ENCODE peak calls at places on chromosomes 12 and 14, in ten cellular contexts. One of them, this sample, is unnamed.

GRCh38 chr12:51549637-51550036 is 41.4 kb upstream of the SCN8A start:
- DNase-seq in neural crest cell: no peak
- DNase-seq in HFF-Myc: no peak
- DNase-seq in suprapubic skin: no peak
- DNase-seq in lower leg skin: peak; percentile 74
- DNase-seq in WERI-Rb-1: no peak
- DNase-seq in adrenal gland: no peak
- DNase-seq in HFFc6: no peak
- DNase-seq in ovary: no peak
- DNase-seq in Panc1: no peak
- DNase-seq in this sample: peak; percentile 52

GRCh38 chr12:83361486-83361885 is 674.8 kb downstream of the TMTC2 start:
- DNase-seq in neural crest cell: no peak
- DNase-seq in HFF-Myc: no peak
- DNase-seq in suprapubic skin: no peak
- DNase-seq in lower leg skin: no peak
- DNase-seq in WERI-Rb-1: no peak
- DNase-seq in adrenal gland: no peak
- DNase-seq in HFFc6: no peak
- DNase-seq in ovary: no peak
- DNase-seq in Panc1: no peak
- DNase-seq in this sample: no peak

GRCh38 chr12:1645819-1646218 is 16.8 kb downstream of the WNT5B start:
- DNase-seq in neural crest cell: no peak
- DNase-seq in HFF-Myc: no peak
- DNase-seq in suprapubic skin: no peak
- DNase-seq in lower leg skin: no peak
- DNase-seq in WERI-Rb-1: no peak
- DNase-seq in adrenal gland: no peak
- DNase-seq in HFFc6: no peak
- DNase-seq in ovary: no peak
- DNase-seq in Panc1: no peak
- DNase-seq in this sample: no peak

GRCh38 chr12:6461401-6462233 is 8.9 kb downstream of the VAMP1 start:
- DNase-seq in neural crest cell: no peak
- DNase-seq in HFF-Myc: no peak
- DNase-seq in suprapubic skin: no peak
- DNase-seq in lower leg skin: peak; percentile 87
- DNase-seq in WERI-Rb-1: no peak
- DNase-seq in adrenal gland: peak; percentile 56
- DNase-seq in HFFc6: no peak
- DNase-seq in ovary: no peak
- DNase-seq in Panc1: no peak
- DNase-seq in this sample: no peak

GRCh38 chr14:50396636-50397460 is at the start of gene CDKL1:
- DNase-seq in neural crest cell: peak; percentile 53
- DNase-seq in HFF-Myc: no peak
- DNase-seq in suprapubic skin: peak; percentile 73
- DNase-seq in lower leg skin: peak; percentile 89
- DNase-seq in WERI-Rb-1: peak; percentile 59
- DNase-seq in adrenal gland: peak; percentile 63
- DNase-seq in HFFc6: peak; percentile 70
- DNase-seq in ovary: peak; percentile 61
- DNase-seq in Panc1: peak; percentile 12
- DNase-seq in this sample: peak; percentile 70

GRCh38 chr12:53200107-53200457 is 7.0 kb downstream of the ITGB7 start:
- DNase-seq in neural crest cell: no peak
- DNase-seq in HFF-Myc: no peak
- DNase-seq in suprapubic skin: no peak
- DNase-seq in lower leg skin: peak; percentile 59
- DNase-seq in WERI-Rb-1: no peak
- DNase-seq in adrenal gland: no peak
- DNase-seq in HFFc6: no peak
- DNase-seq in ovary: no peak
- DNase-seq in Panc1: no peak
- DNase-seq in this sample: no peak

GRCh38 chr12:53220857-53221202 is 11.2 kb downstream of the RARG start:
- DNase-seq in neural crest cell: peak; percentile 78
- DNase-seq in HFF-Myc: peak; percentile 60
- DNase-seq in suprapubic skin: peak; percentile 91
- DNase-seq in lower leg skin: peak; percentile 97
- DNase-seq in WERI-Rb-1: peak; percentile 92
- DNase-seq in adrenal gland: peak; percentile 94
- DNase-seq in HFFc6: peak; percentile 87
- DNase-seq in ovary: peak; percentile 87
- DNase-seq in Panc1: no peak
- DNase-seq in this sample: peak; percentile 75

GRCh38 chr12:70543444-70543843 is 93.8 kb downstream of the PTPRB start:
- DNase-seq in neural crest cell: no peak
- DNase-seq in HFF-Myc: peak; percentile 79
- DNase-seq in suprapubic skin: no peak
- DNase-seq in lower leg skin: no peak
- DNase-seq in WERI-Rb-1: peak; percentile 22
- DNase-seq in adrenal gland: no peak
- DNase-seq in HFFc6: peak; percentile 94
- DNase-seq in ovary: no peak
- DNase-seq in Panc1: peak; percentile 28
- DNase-seq in this sample: no peak

GRCh38 chr12:7001921-7002591 is 16.2 kb downstream of the LPCAT3 start:
- DNase-seq in neural crest cell: no peak
- DNase-seq in HFF-Myc: no peak
- DNase-seq in suprapubic skin: no peak
- DNase-seq in lower leg skin: no peak
- DNase-seq in WERI-Rb-1: no peak
- DNase-seq in adrenal gland: no peak
- DNase-seq in HFFc6: no peak
- DNase-seq in ovary: no peak
- DNase-seq in Panc1: no peak
- DNase-seq in this sample: no peak

GRCh38 chr12:94815450-94815849 is 165.1 kb upstream of the TMCC3 start:
- DNase-seq in neural crest cell: no peak
- DNase-seq in HFF-Myc: no peak
- DNase-seq in suprapubic skin: no peak
- DNase-seq in lower leg skin: no peak
- DNase-seq in WERI-Rb-1: no peak
- DNase-seq in adrenal gland: no peak
- DNase-seq in HFFc6: no peak
- DNase-seq in ovary: no peak
- DNase-seq in Panc1: no peak
- DNase-seq in this sample: no peak

GRCh38 chr14:38883127-38883526 is 219.9 kb downstream of the SEC23A start:
- DNase-seq in neural crest cell: no peak
- DNase-seq in HFF-Myc: no peak
- DNase-seq in suprapubic skin: no peak
- DNase-seq in lower leg skin: no peak
- DNase-seq in WERI-Rb-1: no peak
- DNase-seq in adrenal gland: no peak
- DNase-seq in HFFc6: no peak
- DNase-seq in ovary: no peak
- DNase-seq in Panc1: no peak
- DNase-seq in this sample: no peak

GRCh38 chr12:61554268-61555008 is 705.8 kb upstream of the USP15 start:
- DNase-seq in neural crest cell: no peak
- DNase-seq in HFF-Myc: no peak
- DNase-seq in suprapubic skin: no peak
- DNase-seq in lower leg skin: no peak
- DNase-seq in WERI-Rb-1: no peak
- DNase-seq in adrenal gland: no peak
- DNase-seq in HFFc6: no peak
- DNase-seq in ovary: no peak
- DNase-seq in Panc1: no peak
- DNase-seq in this sample: no peak

GRCh38 chr12:95214466-95214865 is 2.8 kb downstream of the FGD6 start:
- DNase-seq in neural crest cell: no peak
- DNase-seq in HFF-Myc: no peak
- DNase-seq in suprapubic skin: no peak
- DNase-seq in lower leg skin: no peak
- DNase-seq in WERI-Rb-1: peak; percentile 13
- DNase-seq in adrenal gland: no peak
- DNase-seq in HFFc6: no peak
- DNase-seq in ovary: no peak
- DNase-seq in Panc1: no peak
- DNase-seq in this sample: no peak

GRCh38 chr12:53053223-53054111 is 3.6 kb downstream of the TNS2 start:
- DNase-seq in neural crest cell: no peak
- DNase-seq in HFF-Myc: no peak
- DNase-seq in suprapubic skin: peak; percentile 84
- DNase-seq in lower leg skin: peak; percentile 93
- DNase-seq in WERI-Rb-1: peak; percentile 82
- DNase-seq in adrenal gland: peak; percentile 86
- DNase-seq in HFFc6: no peak
- DNase-seq in ovary: peak; percentile 73
- DNase-seq in Panc1: no peak
- DNase-seq in this sample: peak; percentile 44

GRCh38 chr12:69502342-69503081 is 32.3 kb downstream of the FRS2 start:
- DNase-seq in neural crest cell: no peak
- DNase-seq in HFF-Myc: no peak
- DNase-seq in suprapubic skin: no peak
- DNase-seq in lower leg skin: no peak
- DNase-seq in WERI-Rb-1: no peak
- DNase-seq in adrenal gland: no peak
- DNase-seq in HFFc6: peak; percentile 81
- DNase-seq in ovary: no peak
- DNase-seq in Panc1: peak; percentile 55
- DNase-seq in this sample: no peak

GRCh38 chr12:53048780-53049401 is 974 bp upstream of the TNS2 start:
- DNase-seq in neural crest cell: no peak
- DNase-seq in HFF-Myc: no peak
- DNase-seq in suprapubic skin: no peak
- DNase-seq in lower leg skin: peak; percentile 94
- DNase-seq in WERI-Rb-1: no peak
- DNase-seq in adrenal gland: peak; percentile 84
- DNase-seq in HFFc6: peak; percentile 43
- DNase-seq in ovary: peak; percentile 88
- DNase-seq in Panc1: no peak
- DNase-seq in this sample: peak; percentile 32

GRCh38 chr14:106269029-106269428 is 742.6 kb downstream of the TMEM121 start:
- DNase-seq in neural crest cell: no peak
- DNase-seq in HFF-Myc: no peak
- DNase-seq in suprapubic skin: no peak
- DNase-seq in lower leg skin: no peak
- DNase-seq in WERI-Rb-1: no peak
- DNase-seq in adrenal gland: no peak
- DNase-seq in HFFc6: no peak
- DNase-seq in ovary: no peak
- DNase-seq in Panc1: no peak
- DNase-seq in this sample: no peak

GRCh38 chr12:19003987-19004619 is 125.4 kb upstream of the PLEKHA5 start:
- DNase-seq in neural crest cell: no peak
- DNase-seq in HFF-Myc: no peak
- DNase-seq in suprapubic skin: no peak
- DNase-seq in lower leg skin: no peak
- DNase-seq in WERI-Rb-1: no peak
- DNase-seq in adrenal gland: no peak
- DNase-seq in HFFc6: no peak
- DNase-seq in ovary: no peak
- DNase-seq in Panc1: no peak
- DNase-seq in this sample: no peak

GRCh38 chr12:121943926-121944325 is 25.5 kb downstream of the CFAP251 start:
- DNase-seq in neural crest cell: no peak
- DNase-seq in HFF-Myc: no peak
- DNase-seq in suprapubic skin: no peak
- DNase-seq in lower leg skin: no peak
- DNase-seq in WERI-Rb-1: no peak
- DNase-seq in adrenal gland: no peak
- DNase-seq in HFFc6: no peak
- DNase-seq in ovary: no peak
- DNase-seq in Panc1: no peak
- DNase-seq in this sample: no peak
- TF ChIP-seq CTCF in neural crest cell: no peak
- TF ChIP-seq CTCF in HFF-Myc: no peak
- TF ChIP-seq CTCF in suprapubic skin: no peak
- TF ChIP-seq CTCF in lower leg skin: no peak
- TF ChIP-seq CTCF in WERI-Rb-1: no peak
- TF ChIP-seq CTCF in adrenal gland: no peak
- TF ChIP-seq CTCF in HFFc6: no peak
- TF ChIP-seq CTCF in ovary: no peak
- TF ChIP-seq CTCF in Panc1: no peak
- TF ChIP-seq CTCF in this sample: no peak

DNA sequence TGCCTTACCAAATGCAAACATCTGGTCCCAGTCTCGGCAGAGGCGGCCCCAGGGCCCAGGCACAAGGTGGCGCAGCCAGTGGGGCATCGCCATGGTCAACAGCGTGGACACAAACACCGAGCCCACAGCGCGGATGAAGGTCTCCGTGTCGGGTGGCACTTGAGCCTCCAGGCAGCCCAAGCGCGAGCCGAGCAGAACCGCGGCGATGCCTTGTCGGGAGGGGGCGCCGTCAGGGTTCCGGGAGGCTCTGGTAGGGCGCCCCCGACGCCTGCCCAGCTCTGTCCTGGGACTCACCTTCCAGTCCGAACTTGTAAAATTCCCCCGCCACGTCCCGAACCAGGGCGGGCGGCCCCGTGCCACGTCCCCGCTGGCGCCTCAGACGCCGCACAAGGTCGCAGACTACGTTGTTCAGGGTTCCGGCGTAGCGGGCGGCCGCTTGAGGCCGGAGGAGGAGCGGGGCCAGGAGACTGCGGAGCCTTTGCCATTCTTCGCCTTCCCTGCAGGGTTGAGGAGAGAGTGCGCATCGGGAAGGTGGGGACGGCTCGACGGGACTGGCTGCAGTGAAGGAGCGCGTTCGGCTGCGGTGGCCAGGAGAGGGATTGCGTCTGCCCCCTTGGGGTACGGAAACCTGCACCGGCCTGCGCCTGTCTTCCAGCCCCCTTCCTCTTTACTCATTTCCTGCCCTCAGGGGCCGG is 1.7 kb downstream of the CYP27B1 start:
- DNase-seq in neural crest cell: no peak
- DNase-seq in HFF-Myc: no peak
- DNase-seq in suprapubic skin: no peak
- DNase-seq in lower leg skin: peak; percentile 88
- DNase-seq in WERI-Rb-1: no peak
- DNase-seq in adrenal gland: peak; percentile 55
- DNase-seq in HFFc6: peak; percentile 28
- DNase-seq in ovary: no peak
- DNase-seq in Panc1: no peak
- DNase-seq in this sample: peak; percentile 67
- TF ChIP-seq CTCF in neural crest cell: peak; percentile 48
- TF ChIP-seq CTCF in HFF-Myc: peak; percentile 32
- TF ChIP-seq CTCF in suprapubic skin: no peak
- TF ChIP-seq CTCF in lower leg skin: no peak
- TF ChIP-seq CTCF in WERI-Rb-1: no peak
- TF ChIP-seq CTCF in adrenal gland: no peak
- TF ChIP-seq CTCF in HFFc6: peak; percentile 74
- TF ChIP-seq CTCF in ovary: no peak
- TF ChIP-seq CTCF in Panc1: peak; percentile 89
- TF ChIP-seq CTCF in this sample: peak; percentile 20

GRCh38 chr12:26119391-26119981 is 5.4 kb downstream of the BHLHE41 start:
- DNase-seq in neural crest cell: no peak
- DNase-seq in HFF-Myc: no peak
- DNase-seq in suprapubic skin: no peak
- DNase-seq in lower leg skin: no peak
- DNase-seq in WERI-Rb-1: peak; percentile 15
- DNase-seq in adrenal gland: no peak
- DNase-seq in HFFc6: peak; percentile 62
- DNase-seq in ovary: no peak
- DNase-seq in Panc1: no peak
- DNase-seq in this sample: no peak
- TF ChIP-seq CTCF in neural crest cell: peak; percentile 81
- TF ChIP-seq CTCF in HFF-Myc: peak; percentile 54
- TF ChIP-seq CTCF in suprapubic skin: peak; percentile 35
- TF ChIP-seq CTCF in lower leg skin: no peak
- TF ChIP-seq CTCF in WERI-Rb-1: peak; percentile 49
- TF ChIP-seq CTCF in adrenal gland: peak; percentile 31
- TF ChIP-seq CTCF in HFFc6: peak; percentile 81
- TF ChIP-seq CTCF in ovary: peak; percentile 51
- TF ChIP-seq CTCF in Panc1: peak; percentile 89
- TF ChIP-seq CTCF in this sample: no peak

GRCh38 chr14:63174760-63175191 is 29.5 kb upstream of the RHOJ start:
- DNase-seq in neural crest cell: peak; percentile 26
- DNase-seq in HFF-Myc: no peak
- DNase-seq in suprapubic skin: no peak
- DNase-seq in lower leg skin: no peak
- DNase-seq in WERI-Rb-1: peak; percentile 23
- DNase-seq in adrenal gland: no peak
- DNase-seq in HFFc6: peak; percentile 75
- DNase-seq in ovary: peak; percentile 47
- DNase-seq in Panc1: no peak
- DNase-seq in this sample: no peak
- TF ChIP-seq CTCF in neural crest cell: peak; percentile 81
- TF ChIP-seq CTCF in HFF-Myc: peak; percentile 57
- TF ChIP-seq CTCF in suprapubic skin: peak; percentile 41
- TF ChIP-seq CTCF in lower leg skin: no peak
- TF ChIP-seq CTCF in WERI-Rb-1: peak; percentile 61
- TF ChIP-seq CTCF in adrenal gland: peak; percentile 5
- TF ChIP-seq CTCF in HFFc6: peak; percentile 79
- TF ChIP-seq CTCF in ovary: peak; percentile 44
- TF ChIP-seq CTCF in Panc1: peak; percentile 45
- TF ChIP-seq CTCF in this sample: peak; percentile 62